ENCODE peak calls at places on chromosome 4, in four cellular contexts. One of them, this sample, is unnamed.

GRCh38 chr4:176261018-176261417 is 8.0 kb downstream of the ASB5 start:
- DNase-seq in Right ventricle myocardium superior: no peak
- DNase-seq in endodermal cell: no peak
- DNase-seq in GM13976: no peak
- DNase-seq in this sample: no peak

GRCh38 chr4:6493668-6494304 is 21.4 kb upstream of the PPP2R2C start:
- DNase-seq in GM13976: no peak
- DNase-seq in Right ventricle myocardium superior: no peak
- DNase-seq in endodermal cell: peak
- DNase-seq in this sample: no peak

GRCh38 chr4:18593297-18594002 is 571.9 kb upstream of the LCORL start:
- DNase-seq in Right ventricle myocardium superior: no peak
- DNase-seq in endodermal cell: peak
- DNase-seq in GM13976: peak
- DNase-seq in this sample: peak

GRCh38 chr4:87805971-87806370 is 6.6 kb downstream of the IBSP start:
- DNase-seq in GM13976: no peak
- DNase-seq in Right ventricle myocardium superior: no peak
- DNase-seq in endodermal cell: no peak
- DNase-seq in this sample: peak

GRCh38 chr4:15755321-15755750 is 22.8 kb upstream of the CD38 start:
- DNase-seq in GM13976: no peak
- DNase-seq in endodermal cell: no peak
- DNase-seq in Right ventricle myocardium superior: no peak
- DNase-seq in this sample: no peak

GRCh38 chr4:74084984-74085383 is 14.0 kb downstream of the CXCL2 start:
- DNase-seq in endodermal cell: no peak
- DNase-seq in Right ventricle myocardium superior: no peak
- DNase-seq in GM13976: no peak
- DNase-seq in this sample: no peak

GRCh38 chr4:39118034-39118658 is 56.1 kb downstream of the KLHL5 start:
- DNase-seq in GM13976: no peak
- DNase-seq in endodermal cell: no peak
- DNase-seq in Right ventricle myocardium superior: no peak
- DNase-seq in this sample: no peak

GRCh38 chr4:30866444-30866843 is 146.3 kb downstream of the PCDH7 start:
- DNase-seq in Right ventricle myocardium superior: no peak
- DNase-seq in endodermal cell: no peak
- DNase-seq in GM13976: no peak
- DNase-seq in this sample: no peak

GRCh38 chr4:126986828-126987227 is 645.9 kb upstream of the INTU start:
- DNase-seq in Right ventricle myocardium superior: no peak
- DNase-seq in endodermal cell: no peak
- DNase-seq in GM13976: no peak
- DNase-seq in this sample: no peak

GRCh38 chr4:148004228-148004813 is 272.4 kb downstream of the ARHGAP10 start:
- DNase-seq in Right ventricle myocardium superior: peak
- DNase-seq in GM13976: no peak
- DNase-seq in endodermal cell: no peak
- DNase-seq in this sample: no peak

GRCh38 chr4:108366716-108367115 is 198.0 kb upstream of the LEF1 start:
- DNase-seq in Right ventricle myocardium superior: no peak
- DNase-seq in endodermal cell: no peak
- DNase-seq in GM13976: no peak
- DNase-seq in this sample: no peak

GRCh38 chr4:124939908-124940307 is 227.4 kb upstream of the ANKRD50 start:
- DNase-seq in GM13976: no peak
- DNase-seq in endodermal cell: no peak
- DNase-seq in Right ventricle myocardium superior: no peak
- DNase-seq in this sample: no peak

GRCh38 chr4:152154433-152154832 is 381.5 kb downstream of the FBXW7 start:
- DNase-seq in endodermal cell: no peak
- DNase-seq in GM13976: no peak
- DNase-seq in Right ventricle myocardium superior: no peak
- DNase-seq in this sample: no peak

GRCh38 chr4:186095406-186095805 is 9.1 kb upstream of the FAM149A start:
- DNase-seq in GM13976: no peak
- DNase-seq in endodermal cell: no peak
- DNase-seq in Right ventricle myocardium superior: no peak
- DNase-seq in this sample: no peak

GRCh38 chr4:164789047-164789446 is 35.1 kb downstream of the SMIM31 start:
- DNase-seq in endodermal cell: no peak
- DNase-seq in Right ventricle myocardium superior: no peak
- DNase-seq in GM13976: no peak
- DNase-seq in this sample: no peak

GRCh38 chr4:71777891-71778290 is 6.0 kb downstream of the GC start:
- DNase-seq in Right ventricle myocardium superior: no peak
- DNase-seq in endodermal cell: no peak
- DNase-seq in GM13976: no peak
- DNase-seq in this sample: no peak

GRCh38 chr4:10082459-10083272 is 33.9 kb downstream of the WDR1 start:
- DNase-seq in Right ventricle myocardium superior: peak
- DNase-seq in endodermal cell: no peak
- DNase-seq in GM13976: peak
- DNase-seq in this sample: no peak

GRCh38 chr4:169109276-169109675 is 99.2 kb upstream of the CBR4 start:
- DNase-seq in GM13976: no peak
- DNase-seq in endodermal cell: peak
- DNase-seq in Right ventricle myocardium superior: no peak
- DNase-seq in this sample: no peak

GRCh38 chr4:25477251-25477650 is 100.2 kb downstream of the ANAPC4 start:
- DNase-seq in endodermal cell: no peak
- DNase-seq in Right ventricle myocardium superior: no peak
- DNase-seq in GM13976: no peak
- DNase-seq in this sample: no peak